ENCODE peak calls at places on chromosome 2, in five cellular contexts. M is fibroblast of lung, E is GM23338, S is mammary epithelial cell, H is neural progenitor cell. Z is an unnamed sample.

GRCh38 chr2:41020318-41020717 is 568.4 kb upstream of the SLC8A1 start:
- DNase-seq in E (no peak), M (no peak), H (no peak), S (no peak), Z (no peak)

GRCh38 chr2:29700560-29700959 is 220.8 kb downstream of the ALK start:
- DNase-seq in E (no peak), H (no peak), S (peak; percentile 83), M (peak; percentile 95), Z (no peak)

GRCh38 chr2:45627911-45628310 is 16.8 kb upstream of the SRBD1 start:
- DNase-seq in M (peak; percentile 73), S (no peak), H (no peak), E (no peak), Z (no peak)

GRCh38 chr2:164542584-164543021 is 78.7 kb downstream of the GRB14 start:
- DNase-seq in H (no peak), M (peak; percentile 93), E (no peak), S (peak; percentile 72), Z (peak; percentile 78)

GRCh38 chr2:101479810-101480209 is 4.9 kb upstream of the RFX8 start:
- DNase-seq in H (no peak), M (no peak), S (no peak), E (peak; percentile 32), Z (no peak)

GRCh38 chr2:53569957-53570727 is 197.5 kb upstream of the CHAC2 start:
- DNase-seq in H (no peak), S (peak; percentile 3), M (no peak), E (peak; percentile 11), Z (no peak)

GRCh38 chr2:241064802-241065354 is 37.2 kb downstream of the MTERF4 start:
- DNase-seq in S (no peak), M (no peak), E (no peak), H (no peak), Z (no peak)

GRCh38 chr2:142757111-142757510 is 120.4 kb upstream of the KYNU start:
- DNase-seq in M (no peak), H (no peak), E (no peak), S (no peak), Z (no peak)

GRCh38 chr2:237213325-237214040 is 127.8 kb downstream of the COPS8 start:
- DNase-seq in E (peak; percentile 13), M (peak; percentile 87), S (peak; percentile 31), H (no peak), Z (no peak)

GRCh38 chr2:68799138-68799537 is 64.5 kb downstream of the ARHGAP25 start:
- DNase-seq in E (no peak), M (no peak), H (no peak), S (peak; percentile 35), Z (no peak)

GRCh38 chr2:214127178-214127970 is 283.5 kb upstream of the VWC2L start:
- DNase-seq in M (peak; percentile 65), H (peak; percentile 41), S (peak; percentile 89), E (peak; percentile 90), Z (peak; percentile 24)

GRCh38 chr2:232388324-232388891 is 9.9 kb downstream of the ALPP start:
- DNase-seq in H (no peak), M (no peak), E (peak; percentile 70), S (no peak), Z (no peak)

GRCh38 chr2:163123526-163123925 is 285.0 kb upstream of the KCNH7 start:
- DNase-seq in E (no peak), M (no peak), S (no peak), H (no peak), Z (no peak)

GRCh38 chr2:64401501-64401880 is 52.5 kb upstream of the LGALSL start:
- DNase-seq in M (no peak), S (no peak), H (no peak), E (no peak), Z (peak; percentile 80)

GRCh38 chr2:139427164-139427563 is 647.0 kb upstream of the NXPH2 start:
- DNase-seq in E (peak; percentile 32), H (no peak), M (no peak), S (no peak), Z (no peak)

GRCh38 chr2:62662131-62662530 is 43.4 kb upstream of the EHBP1 start:
- DNase-seq in S (no peak), E (no peak), H (no peak), M (no peak), Z (no peak)

GRCh38 chr2:61949458-61950107 is 44.1 kb downstream of the COMMD1 start:
- DNase-seq in M (peak; percentile 14), E (no peak), S (peak; percentile 16), H (no peak), Z (no peak)

GRCh38 chr2:6069354-6069753 is 377.2 kb downstream of the SOX11 start:
- DNase-seq in M (peak; percentile 63), E (peak; percentile 60), S (no peak), H (peak; percentile 32), Z (no peak)

DNA sequence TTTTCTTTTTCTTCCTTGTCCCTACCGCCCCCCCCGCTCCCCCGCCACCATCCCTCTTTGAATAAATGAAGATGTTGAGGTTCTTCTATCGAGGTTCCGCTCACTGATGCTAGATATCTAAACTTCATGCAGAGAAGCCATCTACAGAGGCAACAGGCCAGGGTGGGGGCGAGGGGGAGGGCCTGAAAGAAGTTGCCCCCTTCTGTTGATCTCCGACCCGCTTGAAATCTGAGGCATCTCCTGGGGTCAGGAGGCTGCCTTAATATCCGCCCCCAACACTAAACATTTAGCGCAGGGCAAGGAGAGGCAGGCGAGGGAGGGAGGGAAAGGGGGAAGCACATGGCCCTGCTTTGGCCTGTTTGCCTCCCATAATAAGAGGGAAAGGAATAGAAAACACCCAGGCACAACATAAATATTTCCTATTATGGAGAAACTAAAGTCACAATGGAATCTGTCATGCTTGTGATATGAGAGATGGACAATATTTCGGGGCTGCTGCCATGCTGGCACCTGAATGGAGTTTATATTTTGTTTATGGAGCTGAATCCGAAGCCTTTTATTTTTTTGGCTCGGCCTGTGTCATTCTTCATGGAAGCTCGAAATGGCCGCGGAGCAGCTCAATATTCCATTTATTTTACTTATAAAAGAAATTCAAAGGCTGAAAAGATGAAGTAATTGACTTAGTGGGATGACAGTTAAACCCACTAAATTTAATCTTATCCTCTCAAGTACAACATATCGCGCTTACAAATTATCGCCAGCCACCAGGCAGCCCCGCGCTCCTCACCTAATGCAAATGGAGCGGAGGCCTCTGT is 221.1 kb downstream of the INSIG2 start:
- DNase-seq in S (no peak), M (no peak), H (peak; percentile 14), E (no peak), Z (no peak)
- H3K4me3 ChIP-seq in S (peak overlapping the region; percentile 32), M (peak overlapping the region; percentile 47), H (peak overlapping the region; percentile 61), E (peak overlapping the region; percentile 79), Z (peak overlapping the region; percentile 50)

GRCh38 chr2:160269803-160270570 is 69.9 kb upstream of the ITGB6 start:
- DNase-seq in M (peak; percentile 95), E (peak; percentile 91), H (peak; percentile 93), S (peak; percentile 45), Z (peak; percentile 78)
- TF ChIP-seq CTCF in M (peak; percentile 68), E (peak; percentile 45), H (peak; percentile 70), S (peak; percentile 65), Z (peak; percentile 59)

GRCh38 chr2:25977768-25978167 is 4.5 kb downstream of the KIF3C start:
- DNase-seq in S (peak; percentile 98), H (no peak), E (no peak), M (peak; percentile 63), Z (peak; percentile 97)
- H3K79me2 ChIP-seq in S (peaks cover 61% of the 10 kb centered on the region), H (peaks cover 51% of the 10 kb centered on the region), E (peaks cover 64% of the 10 kb centered on the region), M (no peaks in the 10 kb centered on the region), Z (peaks cover 60% of the 10 kb centered on the region)

DNA sequence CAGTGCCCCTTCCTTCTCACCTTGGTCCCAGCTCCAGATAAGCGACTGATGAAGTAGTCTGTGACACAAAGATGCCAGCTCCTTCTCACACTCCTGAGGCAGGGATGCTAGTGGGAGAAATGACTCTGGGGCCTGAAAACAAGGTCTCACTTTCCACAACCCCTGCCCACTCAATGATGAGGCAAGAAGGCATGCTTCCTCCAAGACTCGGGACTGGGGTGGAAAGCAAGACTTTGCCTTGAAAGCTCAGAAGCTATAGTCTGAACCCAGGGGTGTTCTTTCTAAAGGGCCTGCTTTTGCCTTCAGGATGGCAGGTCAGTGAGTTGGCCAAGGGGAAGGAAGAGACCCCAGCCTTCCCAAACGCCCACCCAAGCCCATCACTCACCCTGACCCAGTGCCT is 1.4 kb downstream of the CCDC142 start:
- DNase-seq in E (no peak), H (no peak), M (peak; percentile 11), S (no peak), Z (no peak)
- H3K4me3 ChIP-seq in E (peak overlapping the region; percentile 68), H (peak overlapping the region; percentile 81), M (peak overlapping the region; percentile 87), S (peak overlapping the region; percentile 75), Z (peak overlapping the region; percentile 92)

DNA sequence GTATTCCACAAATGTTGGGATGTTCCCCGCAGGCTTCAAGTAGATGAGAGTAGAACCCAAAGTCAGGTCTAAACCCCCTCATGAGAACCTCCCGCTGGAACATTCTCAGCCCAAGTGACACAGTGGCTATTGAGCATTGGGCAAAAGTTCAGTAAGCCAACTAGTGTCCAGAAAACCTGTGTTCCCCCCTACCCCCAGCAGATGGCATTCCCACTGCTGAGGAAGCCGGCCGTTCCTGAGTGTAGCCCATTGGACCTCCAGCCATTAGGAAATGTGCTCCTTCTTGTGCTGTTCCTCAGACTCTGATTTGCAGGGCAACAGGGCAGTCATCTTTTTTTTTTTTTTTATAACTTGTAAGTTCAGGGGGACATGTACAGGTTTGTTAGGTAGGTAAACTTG is 152.1 kb downstream of the NCK2 start:
- DNase-seq in M (no peak), S (no peak), H (peak; percentile 15), E (peak; percentile 41), Z (no peak)
- TF ChIP-seq CTCF in M (no peak), S (peak; percentile 17), H (peak; percentile 21), E (peak; percentile 49), Z (no peak)

DNA sequence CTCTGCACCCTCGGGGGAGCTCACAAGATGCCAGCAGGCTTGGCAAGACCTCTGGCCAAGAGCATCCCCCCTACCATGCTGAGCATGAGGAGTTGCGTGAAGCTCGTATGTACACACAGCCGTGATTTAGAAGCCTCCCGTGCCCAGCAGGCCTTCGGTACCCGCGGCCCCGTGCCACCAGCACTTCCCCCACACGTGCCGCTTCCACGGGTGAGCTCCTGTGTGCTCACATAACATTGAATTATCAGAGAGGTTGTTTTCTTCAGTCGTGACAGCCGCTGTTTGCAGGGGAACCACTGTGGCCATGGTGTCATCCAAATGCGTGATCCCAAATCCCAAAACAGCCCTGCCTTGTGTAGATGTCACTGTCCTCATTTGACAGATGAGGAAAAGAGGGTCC is 53.2 kb downstream of the GBX2 start:
- DNase-seq in M (no peak), S (no peak), E (no peak), H (no peak), Z (no peak)
- H3K79me2 ChIP-seq in M (no peaks in the 10 kb centered on the region), S (no peaks in the 10 kb centered on the region), E (no peaks in the 10 kb centered on the region), H (no peaks in the 10 kb centered on the region), Z (no peaks in the 10 kb centered on the region)

DNA sequence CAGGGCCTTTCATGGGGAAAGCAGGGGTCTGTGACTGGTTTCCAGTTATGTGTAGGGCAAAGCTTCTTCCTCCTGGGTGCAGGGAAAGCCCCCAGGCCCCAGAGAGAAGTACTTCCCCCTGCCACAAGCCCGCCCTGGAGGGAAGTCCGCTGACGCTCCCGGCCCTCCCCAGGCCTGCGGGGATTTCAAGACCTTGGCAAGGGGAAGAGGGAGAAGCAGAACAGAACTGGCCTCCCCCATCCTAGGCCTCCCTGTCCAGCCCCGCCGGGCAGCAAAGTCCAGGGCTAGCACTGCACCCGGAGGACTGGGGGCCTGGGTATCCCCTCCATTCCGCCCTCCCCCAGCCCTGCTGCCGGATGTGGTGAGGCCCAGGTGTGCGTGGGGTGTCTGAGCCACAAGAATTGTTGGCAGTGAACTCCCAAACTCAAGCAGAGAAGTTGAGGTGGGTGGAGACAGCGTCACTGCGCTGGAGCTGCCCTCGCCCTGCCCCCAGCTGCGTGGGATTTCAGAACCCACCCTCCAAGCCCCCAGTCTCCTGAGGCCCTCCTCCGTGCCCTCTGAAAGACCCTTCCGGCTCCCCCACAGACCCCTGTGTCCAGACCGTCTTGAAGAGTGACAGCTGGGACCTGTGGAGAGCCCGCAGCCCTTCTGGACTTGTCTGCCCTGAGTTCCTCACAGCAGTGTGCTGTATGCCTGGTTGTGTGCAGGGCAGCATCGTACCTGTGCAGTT is 1.1 kb upstream of the DUSP2 start:
- DNase-seq in M (peak; percentile 77), H (no peak), E (no peak), S (peak; percentile 58), Z (no peak)
- H3K4me3 ChIP-seq in M (no peak overlapping the region), H (no peak overlapping the region), E (peak overlapping the region; percentile 59), S (no peak overlapping the region), Z (no peak overlapping the region)